ENCODE peak calls at places on chromosomes 11 and 22, in five cellular contexts. One of them, this sample, is unnamed. For H3K27me3, the result is how much of the 10 kb centered on the place peaks cover.

GRCh38 chr11:130023204-130023603 is 20.6 kb upstream of the PRDM10 start:
- DNase-seq in left lung: no peak
- DNase-seq in Karpas-422: peak
- DNase-seq in heart left ventricle: no peak
- DNase-seq in AG04450: no peak
- DNase-seq in this sample: no peak

GRCh38 chr22:50694099-50694498 is 21.5 kb downstream of the SHANK3 start:
- DNase-seq in left lung: no peak
- DNase-seq in Karpas-422: no peak
- DNase-seq in heart left ventricle: no peak
- DNase-seq in AG04450: no peak
- DNase-seq in this sample: no peak

GRCh38 chr11:93528252-93528651 is 14.9 kb downstream of the SMCO4 start:
- DNase-seq in left lung: no peak
- DNase-seq in Karpas-422: no peak
- DNase-seq in heart left ventricle: no peak
- DNase-seq in AG04450: no peak
- DNase-seq in this sample: no peak

GRCh38 chr11:22558638-22559037 is 67.0 kb downstream of the FANCF start:
- DNase-seq in left lung: no peak
- DNase-seq in Karpas-422: no peak
- DNase-seq in heart left ventricle: no peak
- DNase-seq in AG04450: no peak
- DNase-seq in this sample: no peak

GRCh38 chr22:36336246-36337182 is 51.3 kb downstream of the MYH9 start:
- DNase-seq in left lung: no peak
- DNase-seq in Karpas-422: no peak
- DNase-seq in heart left ventricle: no peak
- DNase-seq in AG04450: no peak
- DNase-seq in this sample: no peak

GRCh38 chr22:31540966-31541365 is 44.6 kb downstream of the SFI1 start:
- DNase-seq in left lung: no peak
- DNase-seq in Karpas-422: no peak
- DNase-seq in heart left ventricle: no peak
- DNase-seq in AG04450: no peak
- DNase-seq in this sample: no peak

GRCh38 chr11:118921929-118922744 is 3.6 kb downstream of the BCL9L start:
- DNase-seq in left lung: peak
- DNase-seq in Karpas-422: no peak
- DNase-seq in heart left ventricle: peak
- DNase-seq in AG04450: no peak
- DNase-seq in this sample: peak

GRCh38 chr11:11426226-11426915 is 73.3 kb upstream of the CSNK2A3 start:
- DNase-seq in left lung: no peak
- DNase-seq in Karpas-422: no peak
- DNase-seq in heart left ventricle: no peak
- DNase-seq in AG04450: no peak
- DNase-seq in this sample: no peak

GRCh38 chr11:85438328-85438727 is 188.8 kb downstream of the DLG2 start:
- DNase-seq in left lung: no peak
- DNase-seq in Karpas-422: no peak
- DNase-seq in heart left ventricle: no peak
- DNase-seq in AG04450: no peak
- DNase-seq in this sample: no peak

GRCh38 chr11:78398715-78399114 is 18.9 kb downstream of the GAB2 start:
- DNase-seq in left lung: no peak
- DNase-seq in Karpas-422: no peak
- DNase-seq in heart left ventricle: no peak
- DNase-seq in AG04450: no peak
- DNase-seq in this sample: no peak

GRCh38 chr11:101444851-101445250 is 139.0 kb downstream of the TRPC6 start:
- DNase-seq in left lung: no peak
- DNase-seq in Karpas-422: no peak
- DNase-seq in heart left ventricle: no peak
- DNase-seq in AG04450: no peak
- DNase-seq in this sample: no peak

GRCh38 chr11:31813242-31813960 is 2.3 kb upstream of the PAX6 start:
- DNase-seq in left lung: no peak
- DNase-seq in Karpas-422: no peak
- DNase-seq in heart left ventricle: no peak
- DNase-seq in AG04450: no peak
- DNase-seq in this sample: peak

GRCh38 chr11:86553322-86553721 is 119.1 kb downstream of the ME3 start:
- DNase-seq in left lung: no peak
- DNase-seq in Karpas-422: no peak
- DNase-seq in heart left ventricle: no peak
- DNase-seq in AG04450: no peak
- DNase-seq in this sample: no peak

GRCh38 chr11:35040221-35040942 is 98.6 kb upstream of the CD44 start:
- DNase-seq in left lung: no peak
- DNase-seq in Karpas-422: peak
- DNase-seq in heart left ventricle: no peak
- DNase-seq in AG04450: no peak
- DNase-seq in this sample: no peak

GRCh38 chr22:36726007-36726380 is 22.4 kb upstream of the CACNG2 start:
- DNase-seq in left lung: no peak
- DNase-seq in Karpas-422: no peak
- DNase-seq in heart left ventricle: no peak
- DNase-seq in AG04450: no peak
- DNase-seq in this sample: no peak

GRCh38 chr11:92628401-92629292 is 340.8 kb upstream of the MTNR1B start:
- DNase-seq in left lung: no peak
- DNase-seq in Karpas-422: no peak
- DNase-seq in heart left ventricle: no peak
- DNase-seq in AG04450: no peak
- DNase-seq in this sample: no peak

GRCh38 chr11:67584205-67584880 is 731 bp downstream of the GSTP1 start:
- DNase-seq in left lung: peak
- DNase-seq in Karpas-422: peak
- DNase-seq in heart left ventricle: peak
- DNase-seq in AG04450: no peak
- DNase-seq in this sample: peak

GRCh38 chr11:128843198-128843766 is 23.8 kb downstream of the KCNJ1 start:
- DNase-seq in left lung: no peak
- DNase-seq in Karpas-422: no peak
- DNase-seq in heart left ventricle: no peak
- DNase-seq in AG04450: no peak
- DNase-seq in this sample: no peak

DNA sequence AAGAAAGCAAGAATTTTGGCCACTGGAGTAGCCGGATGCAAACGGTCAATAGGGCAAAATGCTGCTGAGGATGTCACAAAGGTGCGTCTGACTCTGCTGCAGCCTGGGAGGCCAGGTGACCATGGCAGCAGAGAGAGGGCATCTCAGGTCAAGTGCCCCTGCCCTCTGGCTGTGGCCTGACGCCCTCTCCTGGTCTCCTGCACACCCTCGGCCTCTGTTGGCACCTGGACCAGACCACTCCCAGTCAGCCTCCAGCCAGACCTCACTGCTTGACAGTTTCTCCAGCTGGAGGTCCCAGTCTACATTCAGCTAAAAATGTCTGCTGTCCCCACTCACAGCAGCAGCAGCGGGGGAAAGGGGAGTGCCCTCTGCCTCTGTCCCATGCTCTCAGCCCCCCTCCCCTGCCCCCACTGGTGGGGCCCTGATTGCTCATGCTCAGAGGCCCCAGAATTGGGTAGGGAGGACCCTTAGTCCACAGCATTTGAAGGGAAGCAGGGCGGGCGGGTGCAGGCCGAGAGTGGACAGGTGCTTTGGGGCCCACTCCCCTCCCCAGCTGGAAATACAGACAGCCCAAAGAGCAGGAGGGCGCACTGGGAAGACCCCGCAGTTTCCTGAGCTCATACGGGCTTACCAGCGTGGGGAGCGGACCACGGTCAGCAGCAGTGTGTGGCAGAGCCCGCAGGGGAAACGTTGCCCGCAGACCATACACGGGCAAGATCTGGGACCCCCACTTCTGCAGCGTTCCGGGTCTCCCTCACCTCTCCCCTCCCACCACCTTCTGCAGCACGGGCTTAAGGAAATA is 1.6 kb upstream of the BRSK2 start:
- DNase-seq in left lung: no peak
- DNase-seq in Karpas-422: no peak
- DNase-seq in heart left ventricle: no peak
- DNase-seq in AG04450: no peak
- DNase-seq in this sample: peak
- H3K27me3 ChIP-seq in left lung: under half
- H3K27me3 ChIP-seq in Karpas-422: under half
- H3K27me3 ChIP-seq in heart left ventricle: under half
- H3K27me3 ChIP-seq in AG04450: under half
- H3K27me3 ChIP-seq in this sample: under half

GRCh38 chr11:120001161-120002135 is 136.5 kb downstream of the TRIM29 start:
- DNase-seq in left lung: no peak
- DNase-seq in Karpas-422: no peak
- DNase-seq in heart left ventricle: no peak
- DNase-seq in AG04450: no peak
- DNase-seq in this sample: no peak
- H3K27me3 ChIP-seq in left lung: under half
- H3K27me3 ChIP-seq in Karpas-422: under half
- H3K27me3 ChIP-seq in heart left ventricle: under half
- H3K27me3 ChIP-seq in AG04450: under half
- H3K27me3 ChIP-seq in this sample: under half

GRCh38 chr11:112783945-112784322 is 177.3 kb upstream of the NCAM1 start:
- DNase-seq in left lung: no peak
- DNase-seq in Karpas-422: no peak
- DNase-seq in heart left ventricle: no peak
- DNase-seq in AG04450: no peak
- DNase-seq in this sample: no peak
- H3K27me3 ChIP-seq in left lung: under half
- H3K27me3 ChIP-seq in Karpas-422: under half
- H3K27me3 ChIP-seq in heart left ventricle: under half
- H3K27me3 ChIP-seq in AG04450: under half
- H3K27me3 ChIP-seq in this sample: under half

DNA sequence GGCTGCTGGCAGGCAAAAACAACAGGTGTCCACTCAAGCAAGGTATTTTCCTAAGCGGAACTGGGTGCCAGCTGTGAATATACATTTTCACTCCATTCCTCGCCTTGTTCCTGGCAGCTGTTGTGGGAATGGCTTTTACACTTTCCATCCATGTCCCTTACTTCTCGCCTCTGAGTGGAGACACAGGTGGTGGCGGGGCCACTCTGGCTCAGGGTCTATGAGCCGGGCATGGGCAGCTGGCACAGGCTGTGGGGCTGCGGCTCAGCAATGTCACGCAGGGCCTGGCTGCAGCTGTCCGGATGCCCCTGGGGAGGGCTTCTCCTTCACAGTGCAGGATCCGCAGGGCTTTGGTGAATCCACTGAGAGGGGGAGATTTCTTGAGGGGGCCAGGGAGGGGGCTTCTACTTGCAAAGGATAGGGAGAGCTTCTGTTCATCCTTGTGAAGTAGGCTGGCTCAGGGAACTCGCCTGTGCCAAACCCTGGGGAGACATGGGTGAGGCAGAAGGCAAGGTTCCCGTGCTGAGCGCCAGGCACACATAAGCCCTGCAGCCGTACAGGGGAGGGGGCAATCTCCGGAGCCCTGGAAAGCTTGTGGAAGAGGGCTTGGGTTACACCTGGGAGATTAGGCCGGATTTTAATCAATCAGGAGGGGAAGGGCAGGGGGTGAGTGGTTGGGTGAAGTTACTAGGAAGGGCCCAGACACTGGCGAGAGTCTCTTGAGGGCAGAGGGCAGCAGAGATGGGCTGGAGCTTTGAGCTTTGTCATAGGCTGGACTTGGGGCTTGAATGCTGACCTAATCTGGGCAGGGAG is 45.7 kb downstream of the KCNQ1OT1 start:
- DNase-seq in left lung: no peak
- DNase-seq in Karpas-422: no peak
- DNase-seq in heart left ventricle: peak
- DNase-seq in AG04450: no peak
- DNase-seq in this sample: no peak
- H3K27me3 ChIP-seq in left lung: under half
- H3K27me3 ChIP-seq in Karpas-422: under half
- H3K27me3 ChIP-seq in heart left ventricle: under half
- H3K27me3 ChIP-seq in AG04450: under half
- H3K27me3 ChIP-seq in this sample: half or more

DNA sequence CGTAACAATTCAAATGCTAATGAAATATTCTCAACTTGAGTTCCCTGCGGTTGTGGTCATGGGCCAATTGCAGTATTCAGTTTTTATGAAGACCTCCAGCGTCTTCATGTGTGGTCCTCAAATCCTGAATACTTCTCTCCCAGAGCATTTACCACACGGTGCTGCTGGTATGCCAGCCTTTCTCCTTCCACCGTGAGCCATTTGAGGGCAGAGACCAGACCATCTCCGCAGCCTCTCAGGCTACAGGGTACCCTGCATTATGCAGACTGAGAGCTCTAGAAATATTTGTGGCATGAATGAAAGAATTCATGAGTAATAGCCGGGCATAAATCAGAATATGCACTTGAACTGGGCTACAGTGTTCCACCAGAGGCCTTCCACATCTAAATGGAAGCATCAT is 289.7 kb downstream of the ST3GAL4 start:
- DNase-seq in left lung: no peak
- DNase-seq in Karpas-422: no peak
- DNase-seq in heart left ventricle: no peak
- DNase-seq in AG04450: no peak
- DNase-seq in this sample: no peak
- H3K27me3 ChIP-seq in left lung: under half
- H3K27me3 ChIP-seq in Karpas-422: under half
- H3K27me3 ChIP-seq in heart left ventricle: under half
- H3K27me3 ChIP-seq in AG04450: under half
- H3K27me3 ChIP-seq in this sample: under half

GRCh38 chr11:1706634-1707400 is 9.8 kb downstream of the KRTAP5-6 start:
- DNase-seq in left lung: no peak
- DNase-seq in Karpas-422: peak
- DNase-seq in heart left ventricle: no peak
- DNase-seq in AG04450: no peak
- DNase-seq in this sample: no peak
- H3K27me3 ChIP-seq in left lung: under half
- H3K27me3 ChIP-seq in Karpas-422: under half
- H3K27me3 ChIP-seq in heart left ventricle: under half
- H3K27me3 ChIP-seq in AG04450: under half
- H3K27me3 ChIP-seq in this sample: under half

DNA sequence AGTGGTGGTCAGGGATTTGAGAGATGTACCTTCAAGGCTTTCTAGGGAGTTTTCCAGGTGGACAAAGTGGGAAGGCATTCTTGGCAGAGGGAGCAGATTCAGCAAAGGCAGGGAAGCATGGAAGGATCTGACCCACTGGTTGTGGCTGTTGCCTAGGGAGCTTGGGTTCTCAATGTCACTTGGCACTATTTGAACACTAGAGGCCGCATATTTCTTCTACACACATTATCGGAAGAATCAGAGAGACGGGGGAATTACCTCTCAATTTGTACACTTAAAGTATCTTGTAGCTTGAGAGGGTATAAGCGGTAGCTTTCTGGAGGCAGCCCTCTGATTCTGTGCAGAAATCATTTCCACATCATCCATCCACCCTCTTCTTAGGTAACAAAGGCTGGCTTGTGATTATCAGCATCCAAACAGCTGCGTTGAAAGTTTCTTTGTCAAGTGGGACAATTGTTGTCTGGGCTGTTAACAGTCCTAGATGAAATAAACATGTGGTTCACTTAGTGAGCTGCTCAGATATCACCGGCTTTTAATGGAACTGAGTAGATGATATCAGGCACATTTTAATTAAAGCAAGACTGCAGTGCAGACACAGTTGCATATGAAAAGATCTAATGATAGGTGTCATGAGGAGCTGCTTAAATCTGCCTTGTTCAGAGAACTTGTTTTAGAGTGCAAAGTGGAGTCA is 2.6 kb downstream of the NELL1 start:
- DNase-seq in left lung: no peak
- DNase-seq in Karpas-422: no peak
- DNase-seq in heart left ventricle: no peak
- DNase-seq in AG04450: no peak
- DNase-seq in this sample: peak
- H3K27me3 ChIP-seq in left lung: under half
- H3K27me3 ChIP-seq in Karpas-422: under half
- H3K27me3 ChIP-seq in heart left ventricle: half or more
- H3K27me3 ChIP-seq in AG04450: under half
- H3K27me3 ChIP-seq in this sample: half or more